ENCODE peak calls at places on chromosomes 1 and 21, in eight cellular contexts. Y is endothelial cell of umbilical vein, L is mammary epithelial cell, N is fibroblast of lung, J is IMR-90, Q is hepatocyte, W is PC-3, R is trophoblast cell. A is an unnamed sample.

GRCh38 chr21:46362946-46363345 is 39.0 kb downstream of the PCNT start:
- DNase-seq in W (no peak), J (no peak), Y (no peak), R (no peak), Q (no peak), N (no peak), L (no peak), A (no peak)

GRCh38 chr1:53686371-53687267 is 52.3 kb downstream of the GLIS1 start:
- DNase-seq in R (no peak), J (peak; percentile 62), L (no peak), W (no peak), N (peak; percentile 58), Y (no peak), Q (no peak), A (no peak)

GRCh38 chr1:154463512-154463990 is 38.5 kb upstream of the TDRD10 start:
- DNase-seq in R (no peak), Q (no peak), W (peak; percentile 31), J (no peak), N (no peak), L (no peak), Y (peak; percentile 31), A (no peak)

GRCh38 chr1:228323401-228323800 is 83.2 kb downstream of the TRIM11 start:
- DNase-seq in J (no peak), R (no peak), N (no peak), Q (no peak), Y (no peak), L (no peak), W (no peak), A (no peak)

GRCh38 chr1:223443397-223443796 is 50.2 kb downstream of the CCDC185 start:
- DNase-seq in Q (no peak), Y (no peak), R (no peak), N (no peak), W (no peak), L (no peak), J (no peak), A (no peak)

GRCh38 chr1:202130816-202131522 is 8.3 kb downstream of the GPR37L1 start:
- DNase-seq in Q (no peak), L (no peak), W (no peak), R (no peak), J (no peak), N (no peak), Y (no peak), A (no peak)

GRCh38 chr1:92484472-92485373 is 2.0 kb downstream of the GFI1 start:
- DNase-seq in L (peak; percentile 11), Q (peak; percentile 19), N (no peak), J (no peak), R (no peak), Y (peak; percentile 23), W (peak; percentile 22), A (peak; percentile 64)

GRCh38 chr1:148315081-148315811 is 163.2 kb upstream of the NBPF11 start:
- DNase-seq in J (no peak), Q (no peak), L (peak; percentile 39), Y (no peak), R (no peak), W (peak; percentile 37), N (peak; percentile 74), A (no peak)

GRCh38 chr1:63590161-63590560 is 3.0 kb upstream of the PGM1 start:
- DNase-seq in Y (peak; percentile 10), N (peak; percentile 61), W (no peak), J (peak; percentile 88), Q (no peak), L (no peak), R (no peak), A (no peak)

GRCh38 chr21:35924714-35925301 is 135.5 kb downstream of the SETD4 start:
- DNase-seq in L (peak; percentile 99), R (no peak), W (peak; percentile 72), Y (peak; percentile 36), N (peak; percentile 96), J (peak; percentile 96), Q (no peak), A (no peak)

GRCh38 chr21:44927587-44928461 is 7.1 kb upstream of the ITGB2 start:
- DNase-seq in J (peak; percentile 56), L (peak; percentile 89), N (peak; percentile 72), W (peak; percentile 96), Y (no peak), R (peak; percentile 94), Q (peak; percentile 45), A (no peak)

GRCh38 chr21:43192501-43193081 is 23.8 kb downstream of the CRYAA start:
- DNase-seq in L (no peak), R (no peak), Y (no peak), J (no peak), W (no peak), Q (no peak), N (no peak), A (no peak)

GRCh38 chr1:246907472-246907871 is 24.3 kb downstream of the AHCTF1 start:
- DNase-seq in L (peak; percentile 5), Q (peak; percentile 63), R (no peak), J (peak; percentile 72), Y (peak; percentile 63), W (peak; percentile 57), N (peak; percentile 66), A (peak; percentile 66)

GRCh38 chr1:29761159-29761928 is 525.0 kb downstream of the PTPRU start:
- DNase-seq in J (no peak), N (no peak), L (no peak), Q (no peak), Y (no peak), R (no peak), W (no peak), A (no peak)
- H3K4me2 ChIP-seq in J (no peak overlapping the region), N (no peak overlapping the region), L (no peak overlapping the region), Q (no peak overlapping the region), Y (no peak overlapping the region), R (no peak overlapping the region), W (no peak overlapping the region), A (no peak overlapping the region)

GRCh38 chr1:44389437-44389836 is 15.6 kb upstream of the RNF220 start:
- DNase-seq in N (no peak), R (no peak), L (no peak), Q (no peak), Y (no peak), J (no peak), W (no peak), A (no peak)

GRCh38 chr1:44390277-44390676 is 14.8 kb upstream of the RNF220 start:
- DNase-seq in Y (no peak), Q (peak; percentile 15), R (no peak), J (peak; percentile 85), L (peak; percentile 55), W (peak; percentile 81), N (peak; percentile 94), A (no peak)
- H3K4me2 ChIP-seq in Y (no peak overlapping the region), Q (no peak overlapping the region), R (no peak overlapping the region), J (no peak overlapping the region), L (no peak overlapping the region), W (peak overlapping the region; percentile 28), N (no peak overlapping the region), A (no peak overlapping the region)

GRCh38 chr1:198633675-198634121 is 5.1 kb upstream of the PTPRC start:
- DNase-seq in R (no peak), N (no peak), J (no peak), W (no peak), L (no peak), Q (no peak), Y (no peak), A (no peak)
- H3K4me2 ChIP-seq in R (no peak overlapping the region), N (no peak overlapping the region), J (no peak overlapping the region), W (no peak overlapping the region), L (no peak overlapping the region), Q (no peak overlapping the region), Y (no peak overlapping the region), A (no peak overlapping the region)

DNA sequence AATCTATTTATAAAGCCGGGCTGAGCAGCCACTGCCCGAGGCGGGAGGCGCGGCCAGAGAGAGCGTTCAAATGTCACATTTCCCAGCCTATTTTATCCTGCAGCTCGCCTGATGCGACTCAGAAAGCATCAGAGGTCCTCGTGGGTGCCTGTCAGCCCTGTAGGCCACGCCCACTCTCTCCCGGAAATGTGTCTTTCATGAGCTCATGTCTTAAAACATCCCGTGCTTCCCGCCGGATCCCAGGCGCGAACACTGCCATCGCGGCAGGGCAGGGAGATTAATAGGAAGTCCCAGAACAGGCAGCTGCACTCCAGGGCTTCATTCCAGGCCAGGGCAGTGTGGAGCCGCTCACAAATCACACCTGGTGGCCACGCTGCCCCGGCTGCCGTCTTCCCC is 117.5 kb downstream of the PRDM16 start:
- DNase-seq in L (no peak), Q (peak; percentile 73), Y (no peak), W (peak; percentile 18), N (peak; percentile 84), J (peak; percentile 6), R (no peak), A (peak; percentile 55)
- H3K4me2 ChIP-seq in L (no peak overlapping the region), Q (no peak overlapping the region), Y (no peak overlapping the region), W (no peak overlapping the region), N (no peak overlapping the region), J (no peak overlapping the region), R (no peak overlapping the region), A (no peak overlapping the region)

GRCh38 chr1:176692431-176692830 is 229.5 kb downstream of the PAPPA2 start:
- DNase-seq in Y (no peak), L (no peak), J (no peak), N (no peak), R (no peak), Q (no peak), W (no peak), A (no peak)
- H3K4me2 ChIP-seq in Y (no peak overlapping the region), L (no peak overlapping the region), J (no peak overlapping the region), N (no peak overlapping the region), R (no peak overlapping the region), Q (no peak overlapping the region), W (no peak overlapping the region), A (no peak overlapping the region)